ENCODE peak calls at places on chromosomes 3 and 15, in four cellular contexts. One of them, this sample, is unnamed.
A peak's percentile ranks its signal among the peaks of the same experiment; 100 is the strongest.

GRCh38 chr3:41369838-41370237 is 170.5 kb downstream of the CTNNB1 start:
- DNase-seq in body of pancreas: no peak
- DNase-seq in uterus: no peak
- DNase-seq in A549: no peak
- DNase-seq in this sample: no peak

GRCh38 chr15:67149859-67150824 is 84.7 kb downstream of the SMAD3 start:
- DNase-seq in uterus: peak; percentile 84
- DNase-seq in A549: peak; percentile 97
- DNase-seq in body of pancreas: peak; percentile 76
- DNase-seq in this sample: no peak

GRCh38 chr3:11544413-11545181 is 99.1 kb downstream of the VGLL4 start:
- DNase-seq in uterus: peak; percentile 48
- DNase-seq in body of pancreas: peak; percentile 30
- DNase-seq in A549: no peak
- DNase-seq in this sample: no peak

GRCh38 chr3:124821356-124821755 is 65.8 kb downstream of the ITGB5 start:
- DNase-seq in body of pancreas: no peak
- DNase-seq in A549: no peak
- DNase-seq in uterus: no peak
- DNase-seq in this sample: peak; percentile 25

GRCh38 chr15:99097441-99098410 is 7.2 kb upstream of the SYNM start:
- DNase-seq in uterus: peak; percentile 9
- DNase-seq in body of pancreas: no peak
- DNase-seq in A549: no peak
- DNase-seq in this sample: no peak

GRCh38 chr3:146359841-146360240 is 108.9 kb upstream of the PLSCR4 start:
- DNase-seq in A549: no peak
- DNase-seq in body of pancreas: no peak
- DNase-seq in uterus: no peak
- DNase-seq in this sample: no peak

GRCh38 chr3:102460579-102460978 is 25.8 kb downstream of the ZPLD1 start:
- DNase-seq in body of pancreas: no peak
- DNase-seq in uterus: no peak
- DNase-seq in A549: no peak
- DNase-seq in this sample: no peak

GRCh38 chr15:36766449-36766848 is 187.0 kb downstream of the CDIN1 start:
- DNase-seq in body of pancreas: no peak
- DNase-seq in A549: no peak
- DNase-seq in uterus: no peak
- DNase-seq in this sample: no peak

GRCh38 chr3:190697901-190698300 is 164.6 kb downstream of the GMNC start:
- DNase-seq in uterus: no peak
- DNase-seq in A549: no peak
- DNase-seq in body of pancreas: peak; percentile 8
- DNase-seq in this sample: no peak

GRCh38 chr15:64501396-64501716 is 41.0 kb downstream of the ZNF609 start:
- DNase-seq in body of pancreas: no peak
- DNase-seq in A549: no peak
- DNase-seq in uterus: no peak
- DNase-seq in this sample: no peak

GRCh38 chr3:170953229-170953628 is 44.8 kb upstream of the EIF5A2 start:
- DNase-seq in A549: no peak
- DNase-seq in body of pancreas: no peak
- DNase-seq in uterus: no peak
- DNase-seq in this sample: no peak

GRCh38 chr3:43473737-43474136 is 148.1 kb downstream of the ANO10 start:
- DNase-seq in uterus: no peak
- DNase-seq in A549: no peak
- DNase-seq in body of pancreas: no peak
- DNase-seq in this sample: no peak

GRCh38 chr3:45055411-45056143 is 29.5 kb downstream of the CLEC3B start:
- DNase-seq in uterus: no peak
- DNase-seq in body of pancreas: no peak
- DNase-seq in A549: peak; percentile 23
- DNase-seq in this sample: no peak

GRCh38 chr15:34472947-34473346 is 35.3 kb upstream of the GOLGA8A start:
- DNase-seq in A549: no peak
- DNase-seq in body of pancreas: no peak
- DNase-seq in uterus: no peak
- DNase-seq in this sample: no peak

GRCh38 chr3:51338632-51339031 is 46.5 kb upstream of the MANF start:
- DNase-seq in uterus: no peak
- DNase-seq in A549: no peak
- DNase-seq in body of pancreas: no peak
- DNase-seq in this sample: no peak
- H3K4me1 ChIP-seq in uterus: no peaks in the 10 kb centered on the region
- H3K4me1 ChIP-seq in A549: peaks cover 24% of the 10 kb centered on the region
- H3K4me1 ChIP-seq in body of pancreas: no peaks in the 10 kb centered on the region
- H3K4me1 ChIP-seq in this sample: no peaks in the 10 kb centered on the region

DNA sequence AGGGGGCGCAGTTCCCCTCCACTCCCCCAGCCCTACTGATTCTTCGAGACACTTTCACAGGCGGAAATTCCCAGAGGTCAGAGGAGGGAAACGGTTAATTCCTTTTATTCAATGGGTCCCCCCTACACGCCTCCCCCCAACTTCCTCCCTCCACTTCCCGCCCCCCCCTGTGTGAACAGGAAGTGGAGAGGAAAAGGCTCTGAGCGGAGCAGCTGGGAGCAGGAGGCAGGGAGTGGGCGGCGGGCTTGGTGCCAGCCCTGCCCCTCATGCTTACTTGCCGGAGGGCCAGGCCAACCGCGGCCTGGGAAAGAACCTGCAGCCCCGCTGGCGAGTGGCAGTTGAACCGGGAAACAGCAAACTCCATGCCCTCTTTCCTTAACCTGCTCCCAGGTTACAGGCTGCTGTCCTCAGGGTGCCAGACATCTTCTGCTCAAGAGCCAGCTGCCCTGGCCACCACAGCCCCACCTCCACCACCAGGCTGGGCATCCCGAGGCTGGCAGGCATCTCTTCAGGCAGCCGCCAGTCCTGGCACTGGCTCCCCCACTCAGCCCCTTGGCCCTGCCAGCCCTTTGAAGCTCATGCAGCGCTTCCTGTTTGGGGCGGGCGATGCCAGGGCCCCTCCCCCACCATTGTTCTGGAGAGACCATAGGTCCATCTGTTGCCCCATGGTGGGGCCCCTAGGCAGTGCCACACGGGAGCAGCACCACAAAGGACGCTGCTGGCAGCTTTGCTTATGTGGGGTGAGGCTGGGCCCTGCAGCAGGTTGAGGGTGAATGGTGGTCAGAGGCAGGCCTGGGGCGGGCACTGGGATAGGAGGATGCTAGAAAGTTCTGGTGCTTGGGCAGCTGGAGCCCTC is 12.9 kb downstream of the VPS18 start:
- DNase-seq in uterus: peak; percentile 61
- DNase-seq in A549: no peak
- DNase-seq in body of pancreas: peak; percentile 44
- DNase-seq in this sample: peak; percentile 87
- TF ChIP-seq POLR2A in uterus: peak; percentile 23
- TF ChIP-seq POLR2A in A549: no peak
- TF ChIP-seq POLR2A in body of pancreas: no peak
- TF ChIP-seq POLR2A in this sample: peak; percentile 49

GRCh38 chr3:126212250-126212628 is 31.9 kb upstream of the ALDH1L1 start:
- DNase-seq in uterus: no peak
- DNase-seq in body of pancreas: no peak
- DNase-seq in A549: no peak
- DNase-seq in this sample: no peak
- H3K4me1 ChIP-seq in uterus: no peaks in the 10 kb centered on the region
- H3K4me1 ChIP-seq in body of pancreas: peaks cover 21% of the 10 kb centered on the region
- H3K4me1 ChIP-seq in A549: peaks cover 25% of the 10 kb centered on the region
- H3K4me1 ChIP-seq in this sample: peaks cover 19% of the 10 kb centered on the region

GRCh38 chr3:197009532-197010019 is 20.0 kb downstream of the MELTF start:
- DNase-seq in body of pancreas: no peak
- DNase-seq in A549: no peak
- DNase-seq in uterus: no peak
- DNase-seq in this sample: no peak
- TF ChIP-seq POLR2A in body of pancreas: no peak
- TF ChIP-seq POLR2A in A549: no peak
- TF ChIP-seq POLR2A in uterus: no peak
- TF ChIP-seq POLR2A in this sample: no peak

This sample was measured in Peyer's patch.